ENCODE peak calls at places on chromosomes 7 and 10, in five cellular contexts. J is HepG2, U is endothelial cell of umbilical vein, Q is kidney epithelial cell, S is IMR-90. X is an unnamed sample. For H3K36me3, the result is how much of the 10 kb centered on the place peaks cover.

GRCh38 chr10:28807760-28808613 is 130.7 kb downstream of the BAMBI start:
- DNase-seq in S (peak), U (no peak), Q (no peak), J (peak), X (no peak)

GRCh38 chr10:70131560-70131937 is 1.1 kb downstream of the AIFM2 start:
- DNase-seq in J (no peak), U (no peak), Q (no peak), S (no peak), X (no peak)

GRCh38 chr7:126856691-126857291 is 395.9 kb downstream of the GRM8 start:
- DNase-seq in U (peak), S (no peak), J (peak), Q (no peak), X (no peak)

GRCh38 chr7:64882341-64883112 is 20.5 kb upstream of the ZNF273 start:
- DNase-seq in S (no peak), U (peak), Q (no peak), J (no peak), X (peak)

GRCh38 chr7:17725761-17726160 is 214.5 kb downstream of the SNX13 start:
- DNase-seq in S (no peak), J (no peak), U (peak), Q (no peak), X (no peak)

GRCh38 chr10:114367041-114367675 is 37.1 kb downstream of the AFAP1L2 start:
- DNase-seq in J (no peak), S (no peak), Q (no peak), U (no peak), X (no peak)

GRCh38 chr7:125396466-125397151 is 467.0 kb upstream of the POT1 start:
- DNase-seq in S (no peak), Q (no peak), U (no peak), J (no peak), X (no peak)

GRCh38 chr10:71038921-71039320 is 150.6 kb upstream of the PCBD1 start:
- DNase-seq in J (no peak), U (no peak), Q (no peak), S (no peak), X (no peak)

GRCh38 chr10:49152663-49153062 is 18.8 kb upstream of the FAM170B start:
- DNase-seq in Q (no peak), S (no peak), J (no peak), U (no peak), X (no peak)

GRCh38 chr7:22204312-22204711 is 152.6 kb downstream of the RAPGEF5 start:
- DNase-seq in J (no peak), S (peak), U (no peak), Q (no peak), X (no peak)

GRCh38 chr7:47653550-47654351 is 71.8 kb upstream of the TNS3 start:
- DNase-seq in U (peak), Q (no peak), S (peak), J (no peak), X (no peak)

GRCh38 chr10:33290286-33291052 is 44.0 kb downstream of the NRP1 start:
- DNase-seq in Q (no peak), S (no peak), U (no peak), J (no peak), X (peak)

GRCh38 chr7:17183630-17184328 is 114.7 kb upstream of the AHR start:
- DNase-seq in U (no peak), Q (no peak), S (no peak), J (no peak), X (no peak)

GRCh38 chr7:57274535-57275283 is 142.5 kb upstream of the ZNF479 start:
- DNase-seq in U (no peak), J (no peak), Q (no peak), S (no peak), X (no peak)

GRCh38 chr7:20395494-20395893 is 64.8 kb downstream of the ITGB8 start:
- DNase-seq in S (no peak), Q (no peak), U (no peak), J (no peak), X (no peak)

GRCh38 chr7:20393021-20394015 is 62.6 kb downstream of the ITGB8 start:
- DNase-seq in Q (no peak), J (no peak), U (peak), S (no peak), X (no peak)

GRCh38 chr7:20399516-20399915 is 68.8 kb downstream of the ITGB8 start:
- DNase-seq in U (no peak), S (peak), Q (no peak), J (no peak), X (no peak)

GRCh38 chr7:20395094-20395493 is 64.4 kb downstream of the ITGB8 start:
- DNase-seq in Q (no peak), U (no peak), J (no peak), S (peak), X (no peak)
- H3K36me3 ChIP-seq in Q (under half), U (under half), J (under half), S (under half), X (under half)

GRCh38 chr10:102514487-102515311 is 10.9 kb downstream of the SUFU start:
- DNase-seq in Q (no peak), U (no peak), J (no peak), S (no peak), X (no peak)
- H3K36me3 ChIP-seq in Q (under half), U (under half), J (under half), S (under half), X (under half)

GRCh38 chr7:50356945-50357268 is 52.4 kb downstream of the IKZF1 start:
- DNase-seq in U (no peak), J (no peak), S (no peak), Q (no peak), X (no peak)
- H3K36me3 ChIP-seq in U (under half), J (under half), S (under half), Q (under half), X (under half)

DNA sequence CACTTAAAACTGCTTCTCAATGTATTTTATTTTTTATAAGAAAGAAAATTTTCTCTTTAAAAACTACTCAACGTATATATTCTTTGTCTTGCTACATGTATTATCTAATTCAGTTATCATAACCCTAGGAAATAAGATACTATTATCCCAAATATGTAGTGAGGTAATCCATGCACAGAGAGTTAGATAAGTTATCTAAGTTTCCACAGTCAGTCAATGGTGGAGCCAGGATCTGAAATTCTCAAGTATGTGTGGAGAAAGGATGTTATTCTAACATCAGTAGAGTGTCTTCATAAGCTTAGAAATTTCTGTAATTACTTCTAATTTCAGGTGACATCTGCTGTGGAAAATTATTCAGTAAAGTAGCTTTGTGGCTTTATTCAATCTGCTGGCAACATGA is 239.9 kb downstream of the CSTF2T start:
- DNase-seq in U (no peak), J (no peak), S (no peak), Q (no peak), X (no peak)
- H3K36me3 ChIP-seq in U (under half), J (under half), S (under half), Q (under half), X (under half)

GRCh38 chr7:149286811-149287400 is 24.9 kb downstream of the ZNF783 start:
- DNase-seq in Q (no peak), J (no peak), U (no peak), S (peak), X (no peak)
- H3K36me3 ChIP-seq in Q (under half), J (under half), U (under half), S (under half), X (under half)